ENCODE peak calls at places on chromosome 19, in five cellular contexts. X, Q, S, R and O are unnamed samples.
A peak's percentile ranks its signal among the peaks of the same experiment; 100 is the strongest.

GRCh38 chr19:43784251-43784980 is 3.6 kb upstream of the KCNN4 start:
- DNase-seq in S (no peak), X (peak; percentile 73), Q (peak; percentile 92), R (peak; percentile 83), O (no peak)

GRCh38 chr19:13917888-13918406 is 11.9 kb downstream of the CC2D1A start:
- DNase-seq in R (no peak), X (no peak), S (no peak), Q (no peak), O (no peak)

GRCh38 chr19:58361900-58362271 is 665 bp downstream of the ZNF497 start:
- DNase-seq in S (peak; percentile 71), Q (peak; percentile 87), X (no peak), R (no peak), O (no peak)

GRCh38 chr19:13121551-13122274 is 3.6 kb downstream of the NACC1 start:
- DNase-seq in S (no peak), R (no peak), X (no peak), Q (no peak), O (no peak)

GRCh38 chr19:2391118-2391725 is 31.2 kb downstream of the TMPRSS9 start:
- DNase-seq in Q (peak; percentile 39), R (peak; percentile 82), X (peak; percentile 48), S (no peak), O (no peak)

GRCh38 chr19:18401580-18402112 is 4.2 kb upstream of the LRRC25 start:
- DNase-seq in S (no peak), X (peak; percentile 89), Q (no peak), R (peak; percentile 83), O (peak; percentile 73)

GRCh38 chr19:8499048-8499833 is 3.2 kb downstream of the PRAM1 start:
- DNase-seq in S (no peak), X (no peak), R (no peak), Q (no peak), O (no peak)

GRCh38 chr19:2736550-2737190 is 3.1 kb downstream of the SLC39A3 start:
- DNase-seq in Q (no peak), X (no peak), R (no peak), S (no peak), O (no peak)

GRCh38 chr19:55492362-55492944 is 4.2 kb downstream of the SSC5D start:
- DNase-seq in S (no peak), Q (no peak), R (no peak), X (no peak), O (no peak)

GRCh38 chr19:11405846-11406643 is 13.1 kb downstream of the RGL3 start:
- DNase-seq in Q (no peak), X (no peak), S (no peak), R (no peak), O (no peak)

GRCh38 chr19:42469311-42470239 is 26.8 kb upstream of the CXCL17 start:
- DNase-seq in R (no peak), S (no peak), X (no peak), Q (no peak), O (no peak)

GRCh38 chr19:4327877-4328242 is 10.8 kb downstream of the STAP2 start:
- DNase-seq in S (no peak), R (no peak), Q (no peak), X (no peak), O (no peak)
- H3K4me3 ChIP-seq in S (peak overlapping the region; percentile 18), R (peak overlapping the region; percentile 29), Q (no peak overlapping the region), X (no peak overlapping the region), O (peak overlapping the region; percentile 63)

DNA sequence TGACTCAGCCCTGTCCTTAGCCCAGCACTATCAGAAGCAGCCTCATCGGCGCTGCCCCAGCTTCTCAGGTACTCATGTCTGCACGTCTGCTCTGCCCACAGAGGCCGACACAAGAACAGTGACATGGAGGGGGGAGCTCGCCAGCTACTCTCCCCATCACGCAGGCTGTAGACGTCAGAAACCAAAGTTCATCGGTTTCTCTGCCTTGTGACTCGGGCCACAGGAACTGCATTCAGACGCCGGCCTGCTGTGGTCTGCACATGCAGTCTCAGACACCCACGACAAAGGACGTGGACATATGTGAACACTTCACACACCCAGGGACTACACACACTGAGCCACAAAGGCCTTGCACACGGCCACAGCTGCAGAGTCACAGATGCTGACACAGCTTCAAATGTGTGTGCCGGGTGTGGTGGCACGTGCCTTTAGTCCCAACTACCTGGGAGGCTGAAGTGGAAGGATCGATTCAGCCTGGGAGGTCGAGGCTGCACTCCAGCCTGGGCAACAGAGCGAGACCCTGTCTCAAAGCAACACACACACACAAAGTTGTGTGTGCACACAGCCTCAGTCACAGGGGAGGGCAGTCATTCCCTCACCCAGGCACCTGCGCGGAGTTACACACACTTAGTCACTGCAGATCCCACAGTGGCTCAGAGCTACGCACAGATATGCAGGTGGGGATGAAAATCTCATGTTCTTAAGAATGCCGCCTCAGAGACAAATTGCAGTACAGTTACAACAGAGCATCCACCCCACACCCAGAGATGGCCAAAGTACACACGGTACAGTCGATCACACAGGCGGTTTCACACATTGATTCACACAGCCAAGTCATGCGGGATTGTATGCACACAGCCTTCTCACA is 4.9 kb upstream of the ZFP36 start:
- DNase-seq in X (peak; percentile 87), R (peak; percentile 82), S (peak; percentile 27), Q (no peak), O (peak; percentile 88)
- TF ChIP-seq CTCF in X (no peak), R (no peak), S (no peak), Q (no peak), O (no peak)

DNA sequence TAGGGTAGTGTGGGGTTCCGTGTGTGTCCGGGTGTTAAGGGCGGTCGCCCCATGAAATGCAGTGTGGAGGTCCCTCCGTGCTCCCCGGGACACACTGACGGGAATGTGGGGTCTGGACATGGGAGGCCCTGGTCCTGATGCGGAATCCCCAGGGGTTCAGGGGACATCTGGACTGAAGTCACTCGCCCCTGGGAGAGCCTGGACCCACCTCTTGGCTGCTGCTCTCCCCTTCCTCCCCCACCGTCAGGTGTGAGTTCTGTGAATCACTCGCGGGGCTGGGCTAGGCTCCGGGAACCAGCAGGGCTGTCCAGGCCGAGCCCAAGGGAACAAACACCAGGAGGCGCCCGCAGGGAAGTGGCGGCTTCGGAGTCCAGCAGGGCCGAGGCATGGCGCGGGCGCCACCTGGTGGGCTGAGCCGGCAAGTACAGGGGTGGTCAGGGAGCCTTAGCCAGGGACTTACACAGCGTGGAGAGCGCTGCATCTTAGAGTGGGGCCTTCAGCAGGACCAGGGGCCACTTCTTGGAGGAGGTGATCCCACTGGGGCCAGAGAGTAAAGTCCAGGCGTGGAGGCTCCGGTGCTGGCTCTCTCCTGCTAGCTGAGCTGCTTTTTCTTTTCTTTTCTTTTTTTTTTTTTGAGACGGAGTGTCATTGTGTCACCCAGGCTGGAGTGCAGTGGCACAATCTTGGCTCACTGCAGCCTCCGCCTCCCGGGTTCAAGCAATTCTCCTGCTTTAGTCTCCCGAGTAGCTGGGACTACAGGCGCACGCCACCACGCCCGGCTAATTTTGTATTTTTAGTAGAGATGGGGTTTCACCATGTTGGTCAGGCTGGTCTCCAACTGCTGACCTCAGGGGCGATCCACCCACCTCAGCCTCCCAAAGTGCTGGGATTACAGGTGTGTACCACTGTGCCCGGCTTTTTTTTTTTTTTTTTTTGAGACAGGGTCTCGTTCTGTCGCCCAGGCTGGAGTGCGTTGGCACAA is 20.1 kb downstream of the WTIP start:
- DNase-seq in Q (peak; percentile 99), X (peak; percentile 94), R (peak; percentile 87), S (peak; percentile 93), O (peak; percentile 97)
- H3K27ac ChIP-seq in Q (no peak overlapping the region), X (no peak overlapping the region), R (no peak overlapping the region), S (no peak overlapping the region), O (peak overlapping the region; percentile 61)

GRCh38 chr19:54379187-54379678 is 14.5 kb upstream of the LAIR1 start:
- DNase-seq in Q (no peak), R (no peak), S (no peak), X (no peak), O (no peak)

GRCh38 chr19:54388001-54388802 is 23.5 kb upstream of the LAIR1 start:
- DNase-seq in Q (no peak), S (no peak), R (no peak), X (peak; percentile 22), O (no peak)

GRCh38 chr19:54380897-54381296 is 16.2 kb upstream of the LAIR1 start:
- DNase-seq in X (no peak), S (no peak), R (no peak), Q (no peak), O (no peak)

GRCh38 chr19:54388803-54389144 is 24.0 kb upstream of the LAIR1 start:
- DNase-seq in S (no peak), Q (no peak), R (no peak), X (no peak), O (no peak)

DNA sequence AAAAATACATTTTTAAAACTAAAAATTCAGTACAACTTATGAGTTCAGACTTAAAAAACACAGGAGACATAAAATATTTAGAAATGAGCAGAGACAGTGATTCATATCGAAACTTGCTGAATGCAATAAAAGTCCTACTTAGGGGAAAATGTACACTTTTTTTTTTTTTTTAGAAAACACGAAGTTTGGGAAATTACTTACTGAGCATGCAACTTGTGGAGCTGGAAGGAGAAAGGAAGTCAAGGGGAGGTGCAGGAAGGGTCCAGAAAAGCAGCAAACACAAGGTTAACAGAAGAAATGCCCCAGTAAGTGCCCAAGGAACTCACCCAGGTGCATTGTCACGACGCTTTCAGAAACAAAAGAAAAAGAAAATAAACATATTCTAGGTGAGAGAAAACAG is 18.6 kb upstream of the LAIR1 start:
- DNase-seq in R (no peak), X (no peak), S (no peak), Q (no peak), O (no peak)
- H3K4me3 ChIP-seq in R (no peak overlapping the region), X (no peak overlapping the region), S (no peak overlapping the region), Q (no peak overlapping the region), O (no peak overlapping the region)

GRCh38 chr19:40601061-40601973 is at the start of gene LTBP4:
- DNase-seq in R (peak; percentile 52), Q (no peak), S (peak; percentile 50), X (peak; percentile 67), O (peak; percentile 84)
- TF ChIP-seq CTCF in R (no peak), Q (no peak), S (no peak), X (no peak), O (no peak)

GRCh38 chr19:16248380-16249023 is 50.8 kb downstream of the AP1M1 start:
- DNase-seq in X (no peak), Q (no peak), R (no peak), S (no peak), O (no peak)
- H3K27ac ChIP-seq in X (no peak overlapping the region), Q (no peak overlapping the region), R (no peak overlapping the region), S (no peak overlapping the region), O (no peak overlapping the region)

GRCh38 chr19:4980087-4980486 is 11.2 kb downstream of the KDM4B start:
- DNase-seq in X (no peak), Q (no peak), S (no peak), R (no peak), O (no peak)

GRCh38 chr19:4974855-4975469 is 6.0 kb downstream of the KDM4B start:
- DNase-seq in X (no peak), Q (no peak), S (no peak), R (no peak), O (no peak)

GRCh38 chr19:4979211-4979807 is 10.4 kb downstream of the KDM4B start:
- DNase-seq in Q (no peak), X (no peak), S (no peak), R (no peak), O (no peak)

GRCh38 chr19:4976412-4977298 is 7.7 kb downstream of the KDM4B start:
- DNase-seq in Q (peak; percentile 62), S (peak; percentile 80), X (peak; percentile 45), R (peak; percentile 99), O (peak; percentile 83)

GRCh38 chr19:4977299-4978174 is 8.6 kb downstream of the KDM4B start:
- DNase-seq in Q (no peak), X (no peak), S (no peak), R (peak; percentile 90), O (peak; percentile 78)
- H3K4me3 ChIP-seq in Q (no peak overlapping the region), X (no peak overlapping the region), S (no peak overlapping the region), R (no peak overlapping the region), O (peak overlapping the region; percentile 54)

DNA sequence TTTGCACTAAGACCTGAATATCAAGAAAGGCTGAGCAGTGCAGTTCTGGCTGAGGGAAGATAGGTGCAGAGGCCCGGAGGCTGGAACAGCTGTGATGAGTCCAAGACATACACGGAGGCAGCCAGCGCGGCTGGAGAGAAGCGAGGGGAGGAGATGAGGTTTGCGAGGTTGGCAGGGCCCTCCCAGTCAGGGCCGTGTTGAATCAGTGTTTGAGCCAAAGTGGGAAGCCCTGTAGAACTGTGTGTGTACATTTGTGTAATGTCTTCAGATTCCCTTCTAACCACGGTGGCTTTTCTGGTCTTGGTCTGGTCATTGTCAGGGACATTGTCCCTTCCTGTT is 34.9 kb downstream of the PAK4 start:
- DNase-seq in R (peak; percentile 73), S (no peak), Q (no peak), X (no peak), O (no peak)
- TF ChIP-seq CTCF in R (no peak), S (no peak), Q (no peak), X (no peak), O (no peak)